ENCODE peak calls at places on chromosomes 1 and 21, in ten cellular contexts. One of them, this sample, is unnamed.

GRCh38 chr1:59570524-59570923 is 244.2 kb upstream of the HOOK1 start:
- DNase-seq in ovary: no peak
- DNase-seq in breast epithelium: no peak
- DNase-seq in PC-9: no peak
- DNase-seq in Caco-2: no peak
- DNase-seq in pancreas: no peak
- DNase-seq in fibroblast of lung: peak; percentile 38
- DNase-seq in neural progenitor cell: no peak
- DNase-seq in CD8-positive, alpha-beta T cell: peak; percentile 54
- DNase-seq in IMR-90: peak; percentile 43
- DNase-seq in this sample: peak; percentile 67

GRCh38 chr1:201499795-201500669 is 6.9 kb downstream of the CSRP1 start:
- DNase-seq in ovary: no peak
- DNase-seq in breast epithelium: no peak
- DNase-seq in PC-9: no peak
- DNase-seq in Caco-2: no peak
- DNase-seq in pancreas: no peak
- DNase-seq in fibroblast of lung: no peak
- DNase-seq in neural progenitor cell: peak; percentile 34
- DNase-seq in CD8-positive, alpha-beta T cell: no peak
- DNase-seq in IMR-90: no peak
- DNase-seq in this sample: no peak

GRCh38 chr1:228107636-228108035 is 1.5 kb downstream of the MRPL55 start:
- DNase-seq in ovary: peak; percentile 33
- DNase-seq in breast epithelium: no peak
- DNase-seq in PC-9: no peak
- DNase-seq in Caco-2: no peak
- DNase-seq in pancreas: peak; percentile 23
- DNase-seq in fibroblast of lung: no peak
- DNase-seq in neural progenitor cell: no peak
- DNase-seq in CD8-positive, alpha-beta T cell: no peak
- DNase-seq in IMR-90: no peak
- DNase-seq in this sample: no peak

GRCh38 chr1:175536369-175536768 is 207.0 kb downstream of the TNR start:
- DNase-seq in ovary: no peak
- DNase-seq in breast epithelium: no peak
- DNase-seq in PC-9: no peak
- DNase-seq in Caco-2: no peak
- DNase-seq in pancreas: peak; percentile 13
- DNase-seq in fibroblast of lung: peak; percentile 53
- DNase-seq in neural progenitor cell: no peak
- DNase-seq in CD8-positive, alpha-beta T cell: no peak
- DNase-seq in IMR-90: no peak
- DNase-seq in this sample: no peak

GRCh38 chr1:199742547-199742946 is 285.0 kb upstream of the NR5A2 start:
- DNase-seq in ovary: no peak
- DNase-seq in breast epithelium: no peak
- DNase-seq in PC-9: peak; percentile 30
- DNase-seq in Caco-2: no peak
- DNase-seq in pancreas: no peak
- DNase-seq in fibroblast of lung: peak; percentile 98
- DNase-seq in neural progenitor cell: no peak
- DNase-seq in CD8-positive, alpha-beta T cell: no peak
- DNase-seq in IMR-90: peak; percentile 98
- DNase-seq in this sample: peak; percentile 92

GRCh38 chr1:20323613-20323920 is 32.9 kb downstream of the VWA5B1 start:
- DNase-seq in ovary: no peak
- DNase-seq in breast epithelium: no peak
- DNase-seq in PC-9: no peak
- DNase-seq in Caco-2: no peak
- DNase-seq in pancreas: no peak
- DNase-seq in fibroblast of lung: peak; percentile 34
- DNase-seq in neural progenitor cell: no peak
- DNase-seq in CD8-positive, alpha-beta T cell: no peak
- DNase-seq in IMR-90: peak; percentile 12
- DNase-seq in this sample: no peak

GRCh38 chr21:44425307-44425894 is 29.9 kb upstream of the LRRC3 start:
- DNase-seq in ovary: no peak
- DNase-seq in breast epithelium: peak; percentile 51
- DNase-seq in PC-9: no peak
- DNase-seq in Caco-2: peak; percentile 31
- DNase-seq in pancreas: no peak
- DNase-seq in fibroblast of lung: no peak
- DNase-seq in neural progenitor cell: no peak
- DNase-seq in CD8-positive, alpha-beta T cell: no peak
- DNase-seq in IMR-90: no peak
- DNase-seq in this sample: no peak

GRCh38 chr1:226094451-226094850 is 31.9 kb downstream of the H3-3A start:
- DNase-seq in ovary: no peak
- DNase-seq in breast epithelium: no peak
- DNase-seq in PC-9: no peak
- DNase-seq in Caco-2: peak; percentile 27
- DNase-seq in pancreas: no peak
- DNase-seq in fibroblast of lung: no peak
- DNase-seq in neural progenitor cell: no peak
- DNase-seq in CD8-positive, alpha-beta T cell: no peak
- DNase-seq in IMR-90: no peak
- DNase-seq in this sample: no peak

GRCh38 chr1:23098463-23099170 is 70.0 kb downstream of the LUZP1 start:
- DNase-seq in ovary: peak; percentile 76
- DNase-seq in breast epithelium: no peak
- DNase-seq in PC-9: peak; percentile 55
- DNase-seq in Caco-2: peak; percentile 52
- DNase-seq in pancreas: peak; percentile 65
- DNase-seq in fibroblast of lung: peak; percentile 59
- DNase-seq in neural progenitor cell: peak; percentile 82
- DNase-seq in CD8-positive, alpha-beta T cell: peak; percentile 63
- DNase-seq in IMR-90: peak; percentile 77
- DNase-seq in this sample: peak; percentile 87

GRCh38 chr21:18801468-18801867 is 397.9 kb upstream of the TMPRSS15 start:
- DNase-seq in ovary: no peak
- DNase-seq in breast epithelium: no peak
- DNase-seq in PC-9: no peak
- DNase-seq in Caco-2: no peak
- DNase-seq in pancreas: no peak
- DNase-seq in fibroblast of lung: peak; percentile 13
- DNase-seq in neural progenitor cell: no peak
- DNase-seq in CD8-positive, alpha-beta T cell: no peak
- DNase-seq in IMR-90: no peak
- DNase-seq in this sample: peak; percentile 51

GRCh38 chr1:983736-984475 is 2.0 kb upstream of the PERM1 start:
- DNase-seq in ovary: peak; percentile 56
- DNase-seq in breast epithelium: no peak
- DNase-seq in PC-9: peak; percentile 55
- DNase-seq in Caco-2: no peak
- DNase-seq in pancreas: peak; percentile 57
- DNase-seq in fibroblast of lung: no peak
- DNase-seq in neural progenitor cell: peak; percentile 72
- DNase-seq in CD8-positive, alpha-beta T cell: peak; percentile 57
- DNase-seq in IMR-90: no peak
- DNase-seq in this sample: no peak

GRCh38 chr1:46546210-46546609 is 5.2 kb downstream of the KNCN start:
- DNase-seq in ovary: no peak
- DNase-seq in breast epithelium: no peak
- DNase-seq in PC-9: no peak
- DNase-seq in Caco-2: no peak
- DNase-seq in pancreas: no peak
- DNase-seq in fibroblast of lung: no peak
- DNase-seq in neural progenitor cell: no peak
- DNase-seq in CD8-positive, alpha-beta T cell: no peak
- DNase-seq in IMR-90: no peak
- DNase-seq in this sample: no peak

GRCh38 chr1:46544561-46545240 is 6.7 kb downstream of the KNCN start:
- DNase-seq in ovary: no peak
- DNase-seq in breast epithelium: no peak
- DNase-seq in PC-9: no peak
- DNase-seq in Caco-2: no peak
- DNase-seq in pancreas: no peak
- DNase-seq in fibroblast of lung: no peak
- DNase-seq in neural progenitor cell: no peak
- DNase-seq in CD8-positive, alpha-beta T cell: no peak
- DNase-seq in IMR-90: no peak
- DNase-seq in this sample: no peak

GRCh38 chr1:46543761-46544560 is 7.5 kb downstream of the KNCN start:
- DNase-seq in ovary: no peak
- DNase-seq in breast epithelium: no peak
- DNase-seq in PC-9: no peak
- DNase-seq in Caco-2: no peak
- DNase-seq in pancreas: no peak
- DNase-seq in fibroblast of lung: no peak
- DNase-seq in neural progenitor cell: peak; percentile 54
- DNase-seq in CD8-positive, alpha-beta T cell: no peak
- DNase-seq in IMR-90: no peak
- DNase-seq in this sample: no peak

GRCh38 chr1:46545784-46546183 is 5.7 kb downstream of the KNCN start:
- DNase-seq in ovary: no peak
- DNase-seq in breast epithelium: no peak
- DNase-seq in PC-9: no peak
- DNase-seq in Caco-2: no peak
- DNase-seq in pancreas: no peak
- DNase-seq in fibroblast of lung: no peak
- DNase-seq in neural progenitor cell: no peak
- DNase-seq in CD8-positive, alpha-beta T cell: no peak
- DNase-seq in IMR-90: no peak
- DNase-seq in this sample: no peak

DNA sequence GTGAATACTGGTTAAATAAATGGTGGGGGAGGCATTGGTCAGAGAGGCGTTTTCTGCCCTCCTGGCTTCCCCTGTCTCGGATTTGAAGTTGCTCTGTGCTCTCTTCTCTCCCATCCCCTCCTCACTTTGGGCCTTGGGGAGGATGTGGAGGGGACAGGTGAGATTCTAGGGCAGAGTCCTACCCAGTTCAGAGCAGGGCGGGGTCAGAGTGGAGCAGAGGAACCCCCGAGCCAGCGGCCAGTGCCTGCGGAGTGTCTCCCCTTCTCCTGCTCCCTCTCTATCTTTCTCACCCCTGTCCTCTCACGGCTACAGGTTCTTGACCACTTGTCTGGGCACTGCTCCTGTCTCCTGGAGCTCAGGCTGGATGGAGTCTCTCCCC is 8.1 kb downstream of the KNCN start:
- DNase-seq in ovary: no peak
- DNase-seq in breast epithelium: no peak
- DNase-seq in PC-9: no peak
- DNase-seq in Caco-2: no peak
- DNase-seq in pancreas: no peak
- DNase-seq in fibroblast of lung: no peak
- DNase-seq in neural progenitor cell: no peak
- DNase-seq in CD8-positive, alpha-beta T cell: no peak
- DNase-seq in IMR-90: no peak
- DNase-seq in this sample: no peak
- H3K4me3 ChIP-seq in ovary: no peak overlapping the region
- H3K4me3 ChIP-seq in breast epithelium: no peak overlapping the region
- H3K4me3 ChIP-seq in PC-9: no peak overlapping the region
- H3K4me3 ChIP-seq in Caco-2: no peak overlapping the region
- H3K4me3 ChIP-seq in pancreas: no peak overlapping the region
- H3K4me3 ChIP-seq in fibroblast of lung: no peak overlapping the region
- H3K4me3 ChIP-seq in neural progenitor cell: peak overlapping the region; percentile 42
- H3K4me3 ChIP-seq in CD8-positive, alpha-beta T cell: no peak overlapping the region
- H3K4me3 ChIP-seq in IMR-90: no peak overlapping the region
- H3K4me3 ChIP-seq in this sample: no peak overlapping the region

GRCh38 chr21:29196021-29196663 is 65.7 kb downstream of the MAP3K7CL start:
- DNase-seq in ovary: peak; percentile 41
- DNase-seq in breast epithelium: no peak
- DNase-seq in PC-9: peak; percentile 39
- DNase-seq in Caco-2: peak; percentile 74
- DNase-seq in pancreas: no peak
- DNase-seq in fibroblast of lung: peak; percentile 93
- DNase-seq in neural progenitor cell: no peak
- DNase-seq in CD8-positive, alpha-beta T cell: peak; percentile 57
- DNase-seq in IMR-90: peak; percentile 97
- DNase-seq in this sample: peak; percentile 98
- TF ChIP-seq CTCF in ovary: no peak
- TF ChIP-seq CTCF in breast epithelium: no peak
- TF ChIP-seq CTCF in PC-9: peak; percentile 49
- TF ChIP-seq CTCF in Caco-2: peak; percentile 23
- TF ChIP-seq CTCF in pancreas: no peak
- TF ChIP-seq CTCF in fibroblast of lung: peak; percentile 53
- TF ChIP-seq CTCF in neural progenitor cell: no peak
- TF ChIP-seq CTCF in CD8-positive, alpha-beta T cell: peak; percentile 24
- TF ChIP-seq CTCF in IMR-90: peak; percentile 54
- TF ChIP-seq CTCF in this sample: peak; percentile 67

GRCh38 chr1:19123837-19124236 is 86.2 kb downstream of the UBR4 start:
- DNase-seq in ovary: no peak
- DNase-seq in breast epithelium: no peak
- DNase-seq in PC-9: no peak
- DNase-seq in Caco-2: no peak
- DNase-seq in pancreas: no peak
- DNase-seq in fibroblast of lung: no peak
- DNase-seq in neural progenitor cell: no peak
- DNase-seq in CD8-positive, alpha-beta T cell: peak; percentile 26
- DNase-seq in IMR-90: no peak
- DNase-seq in this sample: no peak
- H3K4me3 ChIP-seq in ovary: no peak overlapping the region
- H3K4me3 ChIP-seq in breast epithelium: no peak overlapping the region
- H3K4me3 ChIP-seq in PC-9: no peak overlapping the region
- H3K4me3 ChIP-seq in Caco-2: no peak overlapping the region
- H3K4me3 ChIP-seq in pancreas: no peak overlapping the region
- H3K4me3 ChIP-seq in fibroblast of lung: no peak overlapping the region
- H3K4me3 ChIP-seq in neural progenitor cell: no peak overlapping the region
- H3K4me3 ChIP-seq in CD8-positive, alpha-beta T cell: no peak overlapping the region
- H3K4me3 ChIP-seq in IMR-90: no peak overlapping the region
- H3K4me3 ChIP-seq in this sample: no peak overlapping the region

GRCh38 chr1:171781167-171781875 is at the start of gene METTL13:
- DNase-seq in ovary: peak; percentile 97
- DNase-seq in breast epithelium: peak; percentile 98
- DNase-seq in PC-9: peak; percentile 99
- DNase-seq in Caco-2: peak; percentile 99
- DNase-seq in pancreas: peak; percentile 99
- DNase-seq in fibroblast of lung: peak; percentile 100
- DNase-seq in neural progenitor cell: peak; percentile 99
- DNase-seq in CD8-positive, alpha-beta T cell: peak; percentile 99
- DNase-seq in IMR-90: peak; percentile 99
- DNase-seq in this sample: peak; percentile 99

GRCh38 chr1:171783816-171784530 is 2.5 kb downstream of the METTL13 start:
- DNase-seq in ovary: no peak
- DNase-seq in breast epithelium: no peak
- DNase-seq in PC-9: no peak
- DNase-seq in Caco-2: no peak
- DNase-seq in pancreas: no peak
- DNase-seq in fibroblast of lung: no peak
- DNase-seq in neural progenitor cell: no peak
- DNase-seq in CD8-positive, alpha-beta T cell: no peak
- DNase-seq in IMR-90: no peak
- DNase-seq in this sample: no peak

GRCh38 chr1:171784779-171785178 is 3.3 kb downstream of the METTL13 start:
- DNase-seq in ovary: no peak
- DNase-seq in breast epithelium: no peak
- DNase-seq in PC-9: no peak
- DNase-seq in Caco-2: no peak
- DNase-seq in pancreas: no peak
- DNase-seq in fibroblast of lung: no peak
- DNase-seq in neural progenitor cell: no peak
- DNase-seq in CD8-positive, alpha-beta T cell: no peak
- DNase-seq in IMR-90: no peak
- DNase-seq in this sample: no peak

GRCh38 chr1:171785766-171786165 is 4.3 kb downstream of the METTL13 start:
- DNase-seq in ovary: no peak
- DNase-seq in breast epithelium: no peak
- DNase-seq in PC-9: no peak
- DNase-seq in Caco-2: no peak
- DNase-seq in pancreas: no peak
- DNase-seq in fibroblast of lung: no peak
- DNase-seq in neural progenitor cell: no peak
- DNase-seq in CD8-positive, alpha-beta T cell: no peak
- DNase-seq in IMR-90: no peak
- DNase-seq in this sample: no peak

GRCh38 chr1:171780583-171781166 is 785 bp upstream of the METTL13 start:
- DNase-seq in ovary: no peak
- DNase-seq in breast epithelium: no peak
- DNase-seq in PC-9: no peak
- DNase-seq in Caco-2: no peak
- DNase-seq in pancreas: peak; percentile 17
- DNase-seq in fibroblast of lung: no peak
- DNase-seq in neural progenitor cell: no peak
- DNase-seq in CD8-positive, alpha-beta T cell: no peak
- DNase-seq in IMR-90: no peak
- DNase-seq in this sample: no peak
- TF ChIP-seq CTCF in ovary: no peak
- TF ChIP-seq CTCF in breast epithelium: no peak
- TF ChIP-seq CTCF in PC-9: no peak
- TF ChIP-seq CTCF in Caco-2: no peak
- TF ChIP-seq CTCF in pancreas: no peak
- TF ChIP-seq CTCF in fibroblast of lung: no peak
- TF ChIP-seq CTCF in neural progenitor cell: no peak
- TF ChIP-seq CTCF in CD8-positive, alpha-beta T cell: no peak
- TF ChIP-seq CTCF in IMR-90: no peak
- TF ChIP-seq CTCF in this sample: no peak

This sample was measured in choroid plexus epithelial cell.